ENCODE peak calls at places on chromosomes 4 and X, in four cellular contexts. W is GM23338, B is H4, X is GM04503. P is an unnamed sample.

GRCh38 chr4:156781852-156782251 is 189.7 kb downstream of the PDGFC start:
- DNase-seq in W (no peak), B (no peak), X (no peak), P (no peak)

GRCh38 chrX:24561121-24561520 is 86.0 kb downstream of the PCYT1B start:
- DNase-seq in W (peak), B (peak), X (no peak), P (no peak)

GRCh38 chr4:13524504-13525243 is 19.6 kb downstream of the NKX3-2 start:
- DNase-seq in W (peak), B (no peak), X (no peak), P (no peak)

GRCh38 chrX:102651242-102651967 is at the start of gene GPRASP1:
- DNase-seq in W (peak), B (no peak), X (no peak), P (peak)

GRCh38 chr4:169238445-169238844 is 32.3 kb downstream of the SH3RF1 start:
- DNase-seq in W (no peak), B (no peak), X (no peak), P (no peak)

GRCh38 chr4:120432451-120432850 is 365.8 kb upstream of the MAD2L1 start:
- DNase-seq in W (no peak), B (no peak), X (no peak), P (no peak)

GRCh38 chr4:120857312-120857711 is 65.2 kb downstream of the PRDM5 start:
- DNase-seq in W (no peak), B (no peak), X (no peak), P (no peak)

GRCh38 chr4:87073570-87074470 is 139.0 kb downstream of the AFF1 start:
- DNase-seq in W (no peak), B (no peak), X (no peak), P (peak)

GRCh38 chr4:85127653-85128052 is 161.2 kb upstream of the WDFY3 start:
- DNase-seq in W (peak), B (peak), X (no peak), P (no peak)

GRCh38 chrX:124383367-124383766 is 37.0 kb downstream of the SH2D1A start:
- DNase-seq in W (no peak), B (no peak), X (no peak), P (no peak)

GRCh38 chr4:113467581-113467980 is 294.0 kb downstream of the CAMK2D start:
- DNase-seq in W (no peak), B (peak), X (peak), P (no peak)

GRCh38 chrX:50978920-50979660 is 68.6 kb downstream of the BMP15 start:
- DNase-seq in W (peak), B (no peak), X (no peak), P (no peak)

GRCh38 chr4:162456106-162456505 is 292.3 kb upstream of the FSTL5 start:
- DNase-seq in W (no peak), B (no peak), X (no peak), P (no peak)

GRCh38 chr4:147056951-147057630 is 111.4 kb upstream of the TTC29 start:
- DNase-seq in W (no peak), B (peak), X (no peak), P (no peak)

GRCh38 chr4:173257732-173258717 is 76.1 kb downstream of the HMGB2 start:
- DNase-seq in W (peak), B (peak), X (peak), P (peak)

GRCh38 chrX:14913241-14913640 is 40.0 kb downstream of the MOSPD2 start:
- DNase-seq in W (no peak), B (no peak), X (no peak), P (no peak)

GRCh38 chrX:39907964-39908616 is 189.7 kb downstream of the BCOR start:
- DNase-seq in W (no peak), B (peak), X (peak), P (no peak)

GRCh38 chr4:151641167-151641566 is 119.6 kb downstream of the GATB start:
- DNase-seq in W (no peak), B (peak), X (peak), P (no peak)

GRCh38 chr4:3877236-3877635 is 111.1 kb downstream of the ADRA2C start:
- DNase-seq in W (no peak), B (no peak), X (no peak), P (no peak)

GRCh38 chr4:38131371-38132139 is 171.4 kb downstream of the PTTG2 start:
- DNase-seq in W (peak), B (no peak), X (no peak), P (peak)

GRCh38 chr4:184624972-184625554 is 24.2 kb downstream of the CASP3 start:
- DNase-seq in W (no peak), B (no peak), X (no peak), P (no peak)

GRCh38 chrX:40109288-40110008 is 11.7 kb upstream of the BCOR start:
- DNase-seq in W (peak), B (peak), X (no peak), P (no peak)

GRCh38 chrX:17459008-17459407 is 84.0 kb downstream of the NHS start:
- DNase-seq in W (no peak), B (peak), X (no peak), P (no peak)

GRCh38 chrX:101276238-101276637 is 14.9 kb downstream of the TAF7L start:
- DNase-seq in W (no peak), B (no peak), X (no peak), P (no peak)

GRCh38 chrX:69067841-69068240 is 97.4 kb downstream of the PJA1 start:
- DNase-seq in W (no peak), B (no peak), X (no peak), P (no peak)

GRCh38 chr4:165873298-165874071 is 448 bp downstream of the TLL1 start:
- DNase-seq in W (peak), B (no peak), X (no peak), P (no peak)

GRCh38 chr4:73730854-73731253 is 9.5 kb upstream of the CXCL8 start:
- DNase-seq in W (no peak), B (no peak), X (no peak), P (no peak)

GRCh38 chr4:149735796-149736195 is 79.8 kb downstream of the IQCM start:
- DNase-seq in W (no peak), B (no peak), X (no peak), P (no peak)

GRCh38 chrX:22109442-22109841 is 77.3 kb downstream of the PHEX start:
- DNase-seq in W (peak), B (no peak), X (peak), P (no peak)

GRCh38 chr4:36737691-36738090 is 456.3 kb downstream of the DTHD1 start:
- DNase-seq in W (no peak), B (no peak), X (no peak), P (no peak)

GRCh38 chrX:101507986-101508385 is 22.7 kb downstream of the ARMCX4 start:
- DNase-seq in W (no peak), B (no peak), X (no peak), P (no peak)

GRCh38 chrX:154710309-154710708 is 40.6 kb downstream of the GAB3 start:
- DNase-seq in W (peak), B (no peak), X (no peak), P (no peak)

GRCh38 chrX:37781808-37782207 is 1.9 kb downstream of the CYBB start:
- DNase-seq in W (no peak), B (no peak), X (no peak), P (no peak)

GRCh38 chr4:183287677-183288076 is 32.4 kb downstream of the CLDN22 start:
- DNase-seq in W (no peak), B (no peak), X (no peak), P (no peak)

GRCh38 chr4:122458625-122459024 is 2.1 kb upstream of the IL2 start:
- DNase-seq in W (peak), B (peak), X (peak), P (peak)

GRCh38 chr4:119835511-119835910 is 206.9 kb upstream of the PDE5A start:
- DNase-seq in W (no peak), B (peak), X (peak), P (no peak)

GRCh38 chr4:118905546-118905945 is 16.9 kb downstream of the SYNPO2 start:
- DNase-seq in W (no peak), B (no peak), X (no peak), P (no peak)

GRCh38 chrX:11100281-11101035 is 10.7 kb upstream of the HCCS start:
- DNase-seq in W (peak), B (peak), X (peak), P (no peak)

GRCh38 chr4:55498051-55498450 is 48.7 kb downstream of the CLOCK start:
- DNase-seq in W (no peak), B (no peak), X (no peak), P (no peak)

P was measured in CD4-positive, alpha-beta T cell.